ENCODE peak calls at places on chromosomes 3 and 15, in four cellular contexts. V, X, Y and G are unnamed samples.

GRCh38 chr3:86381247-86381646 is 609.7 kb downstream of the VGLL3 start:
- DNase-seq in V (no peak), X (no peak), Y (no peak), G (no peak)

GRCh38 chr3:132997404-132997803 is 40.8 kb upstream of the TMEM108 start:
- DNase-seq in V (no peak), X (no peak), Y (no peak), G (no peak)

GRCh38 chr3:165443664-165444063 is 247.5 kb upstream of the SLITRK3 start:
- DNase-seq in V (no peak), X (no peak), Y (no peak), G (no peak)

GRCh38 chr3:188262913-188263683 is 109.1 kb downstream of the LPP start:
- DNase-seq in V (peak), X (no peak), Y (no peak), G (no peak)

GRCh38 chr3:193974591-193974990 is 161.4 kb upstream of the HES1 start:
- DNase-seq in V (no peak), X (no peak), Y (no peak), G (no peak)

GRCh38 chr15:32663671-32664070 is 22.2 kb downstream of the SCG5 start:
- DNase-seq in V (no peak), X (no peak), Y (no peak), G (no peak)

GRCh38 chr15:79816565-79816964 is 80.2 kb downstream of the MTHFS start:
- DNase-seq in V (no peak), X (no peak), Y (no peak), G (no peak)

GRCh38 chr3:54240319-54240718 is 118.0 kb downstream of the CACNA2D3 start:
- DNase-seq in V (no peak), X (no peak), Y (no peak), G (no peak)

GRCh38 chr3:66499881-66500574 is 794 bp downstream of the LRIG1 start:
- DNase-seq in V (peak), X (peak), Y (peak), G (no peak)

GRCh38 chr3:38371541-38372213 is 25.1 kb downstream of the XYLB start:
- DNase-seq in V (no peak), X (no peak), Y (no peak), G (no peak)

GRCh38 chr3:141797167-141797773 is 34.1 kb downstream of the GRK7 start:
- DNase-seq in V (no peak), X (no peak), Y (peak), G (no peak)

GRCh38 chr3:25156526-25157075 is 271.5 kb upstream of the RARB start:
- DNase-seq in V (peak), X (no peak), Y (no peak), G (no peak)

GRCh38 chr15:39194431-39194830 is 386.4 kb upstream of the THBS1 start:
- DNase-seq in V (peak), X (no peak), Y (no peak), G (no peak)

GRCh38 chr3:197023998-197024651 is 5.5 kb downstream of the MELTF start:
- DNase-seq in V (no peak), X (no peak), Y (peak), G (peak)

GRCh38 chr3:161104561-161105551 is at the start of gene B3GALNT1:
- DNase-seq in V (peak), X (peak), Y (no peak), G (peak)

GRCh38 chr3:39783730-39784129 is 25.7 kb upstream of the MYRIP start:
- DNase-seq in V (no peak), X (no peak), Y (no peak), G (no peak)

GRCh38 chr3:182818296-182818978 is 25.1 kb downstream of the ATP11B start:
- DNase-seq in V (no peak), X (no peak), Y (no peak), G (no peak)

GRCh38 chr15:34264070-34264469 is 39.3 kb downstream of the EMC4 start:
- DNase-seq in V (no peak), X (no peak), Y (no peak), G (no peak)

GRCh38 chr3:196003611-196004010 is 78.3 kb downstream of the TFRC start:
- DNase-seq in V (no peak), X (no peak), Y (no peak), G (no peak)

GRCh38 chr3:184602406-184603155 is 41.0 kb downstream of the EPHB3 start:
- DNase-seq in V (no peak), X (peak), Y (no peak), G (no peak)

GRCh38 chr3:71601811-71602210 is 18.3 kb upstream of the FOXP1 start:
- DNase-seq in V (peak), X (no peak), Y (no peak), G (no peak)

GRCh38 chr3:123344175-123344908 is 104.5 kb downstream of the ADCY5 start:
- DNase-seq in V (peak), X (no peak), Y (no peak), G (no peak)

GRCh38 chr3:167480748-167481147 is 6.9 kb upstream of the SERPINI2 start:
- DNase-seq in V (no peak), X (no peak), Y (no peak), G (no peak)

GRCh38 chr3:15309662-15310335 is 22.6 kb downstream of the SH3BP5 start:
- DNase-seq in V (peak), X (no peak), Y (no peak), G (no peak)

GRCh38 chr15:77224352-77224751 is 153.4 kb upstream of the TSPAN3 start:
- DNase-seq in V (no peak), X (no peak), Y (no peak), G (peak)

GRCh38 chr3:172194702-172195392 is 155.5 kb downstream of the FNDC3B start:
- DNase-seq in V (peak), X (peak), Y (no peak), G (no peak)

GRCh38 chr3:71564361-71564760 is 19.2 kb downstream of the FOXP1 start:
- DNase-seq in V (no peak), X (no peak), Y (no peak), G (no peak)

GRCh38 chr3:137121704-137122314 is 164.0 kb downstream of the IL20RB start:
- DNase-seq in V (peak), X (no peak), Y (no peak), G (peak)

GRCh38 chr15:80419546-80419945 is 15.4 kb downstream of the ARNT2 start:
- DNase-seq in V (peak), X (no peak), Y (no peak), G (no peak)

GRCh38 chr3:184016820-184017671 is 638 bp downstream of the ABCC5 start:
- DNase-seq in V (peak), X (peak), Y (no peak), G (peak)

GRCh38 chr15:92803852-92804609 is 96.1 kb upstream of the CHD2 start:
- DNase-seq in V (peak), X (peak), Y (peak), G (peak)

GRCh38 chr3:106336619-106337018 is 467.8 kb upstream of the CBLB start:
- DNase-seq in V (no peak), X (no peak), Y (no peak), G (no peak)

GRCh38 chr15:89936051-89936792 is 23.5 kb upstream of the ARPIN start:
- DNase-seq in V (no peak), X (no peak), Y (no peak), G (no peak)